ENCODE peak calls at places on chromosomes 3 and 15, in eight cellular contexts. One of them, this sample, is unnamed. For H3K36me3, the result is how much of the 10 kb centered on the place peaks cover.

GRCh38 chr3:123120546-123120945 is 53.7 kb downstream of the PDIA5 start:
- DNase-seq in esophagus squamous epithelium: no peak
- DNase-seq in lower lobe of right lung: no peak
- DNase-seq in Peyer's patch: no peak
- DNase-seq in PC-3: no peak
- DNase-seq in OCI-LY7: no peak
- DNase-seq in pancreas: no peak
- DNase-seq in psoas muscle: no peak
- DNase-seq in this sample: peak

GRCh38 chr3:66195347-66195783 is 25.4 kb upstream of the SLC25A26 start:
- DNase-seq in esophagus squamous epithelium: no peak
- DNase-seq in lower lobe of right lung: peak
- DNase-seq in Peyer's patch: no peak
- DNase-seq in PC-3: peak
- DNase-seq in OCI-LY7: no peak
- DNase-seq in pancreas: peak
- DNase-seq in psoas muscle: peak
- DNase-seq in this sample: peak

GRCh38 chr3:12545473-12545791 is at the start of gene MKRN2OS:
- DNase-seq in esophagus squamous epithelium: no peak
- DNase-seq in lower lobe of right lung: no peak
- DNase-seq in Peyer's patch: no peak
- DNase-seq in PC-3: peak
- DNase-seq in OCI-LY7: no peak
- DNase-seq in pancreas: peak
- DNase-seq in psoas muscle: no peak
- DNase-seq in this sample: no peak

GRCh38 chr15:68885070-68885469 is 45.3 kb upstream of the SPESP1 start:
- DNase-seq in esophagus squamous epithelium: no peak
- DNase-seq in lower lobe of right lung: no peak
- DNase-seq in Peyer's patch: no peak
- DNase-seq in PC-3: peak
- DNase-seq in OCI-LY7: no peak
- DNase-seq in pancreas: no peak
- DNase-seq in psoas muscle: no peak
- DNase-seq in this sample: no peak

GRCh38 chr3:138694287-138695007 is 85.9 kb downstream of the FAIM start:
- DNase-seq in esophagus squamous epithelium: no peak
- DNase-seq in lower lobe of right lung: no peak
- DNase-seq in Peyer's patch: no peak
- DNase-seq in PC-3: peak
- DNase-seq in OCI-LY7: no peak
- DNase-seq in pancreas: no peak
- DNase-seq in psoas muscle: no peak
- DNase-seq in this sample: no peak

GRCh38 chr3:107740992-107741896 is 218.5 kb downstream of the BBX start:
- DNase-seq in esophagus squamous epithelium: no peak
- DNase-seq in lower lobe of right lung: no peak
- DNase-seq in Peyer's patch: no peak
- DNase-seq in PC-3: peak
- DNase-seq in OCI-LY7: peak
- DNase-seq in pancreas: no peak
- DNase-seq in psoas muscle: no peak
- DNase-seq in this sample: no peak

GRCh38 chr15:93418566-93418965 is 329.6 kb upstream of the RGMA start:
- DNase-seq in esophagus squamous epithelium: no peak
- DNase-seq in lower lobe of right lung: no peak
- DNase-seq in Peyer's patch: no peak
- DNase-seq in PC-3: no peak
- DNase-seq in OCI-LY7: no peak
- DNase-seq in pancreas: no peak
- DNase-seq in psoas muscle: no peak
- DNase-seq in this sample: no peak

GRCh38 chr3:56424357-56424756 is 43.9 kb downstream of the ERC2 start:
- DNase-seq in esophagus squamous epithelium: no peak
- DNase-seq in lower lobe of right lung: no peak
- DNase-seq in Peyer's patch: no peak
- DNase-seq in PC-3: no peak
- DNase-seq in OCI-LY7: no peak
- DNase-seq in pancreas: no peak
- DNase-seq in psoas muscle: no peak
- DNase-seq in this sample: no peak

GRCh38 chr3:48405343-48405881 is 24.5 kb downstream of the PLXNB1 start:
- DNase-seq in esophagus squamous epithelium: no peak
- DNase-seq in lower lobe of right lung: peak
- DNase-seq in Peyer's patch: peak
- DNase-seq in PC-3: no peak
- DNase-seq in OCI-LY7: no peak
- DNase-seq in pancreas: peak
- DNase-seq in psoas muscle: peak
- DNase-seq in this sample: no peak

GRCh38 chr3:197711973-197712707 is 24.6 kb downstream of the RUBCN start:
- DNase-seq in esophagus squamous epithelium: peak
- DNase-seq in lower lobe of right lung: peak
- DNase-seq in Peyer's patch: peak
- DNase-seq in PC-3: peak
- DNase-seq in OCI-LY7: peak
- DNase-seq in pancreas: peak
- DNase-seq in psoas muscle: peak
- DNase-seq in this sample: peak

GRCh38 chr3:13234155-13234505 is 160.9 kb upstream of the IQSEC1 start:
- DNase-seq in esophagus squamous epithelium: no peak
- DNase-seq in lower lobe of right lung: no peak
- DNase-seq in Peyer's patch: no peak
- DNase-seq in PC-3: no peak
- DNase-seq in OCI-LY7: no peak
- DNase-seq in pancreas: no peak
- DNase-seq in psoas muscle: no peak
- DNase-seq in this sample: no peak

GRCh38 chr3:128429275-128429674 is 37.4 kb downstream of the DNAJB8 start:
- DNase-seq in esophagus squamous epithelium: no peak
- DNase-seq in lower lobe of right lung: no peak
- DNase-seq in Peyer's patch: no peak
- DNase-seq in PC-3: no peak
- DNase-seq in OCI-LY7: no peak
- DNase-seq in pancreas: no peak
- DNase-seq in psoas muscle: no peak
- DNase-seq in this sample: no peak

GRCh38 chr3:23170306-23170705 is 32.8 kb upstream of the UBE2E2 start:
- DNase-seq in esophagus squamous epithelium: no peak
- DNase-seq in lower lobe of right lung: no peak
- DNase-seq in Peyer's patch: no peak
- DNase-seq in PC-3: no peak
- DNase-seq in OCI-LY7: no peak
- DNase-seq in pancreas: no peak
- DNase-seq in psoas muscle: no peak
- DNase-seq in this sample: no peak

GRCh38 chr3:43346990-43347749 is 60.8 kb downstream of the SNRK start:
- DNase-seq in esophagus squamous epithelium: no peak
- DNase-seq in lower lobe of right lung: no peak
- DNase-seq in Peyer's patch: peak
- DNase-seq in PC-3: no peak
- DNase-seq in OCI-LY7: no peak
- DNase-seq in pancreas: no peak
- DNase-seq in psoas muscle: no peak
- DNase-seq in this sample: no peak

GRCh38 chr3:72338942-72339749 is 509.1 kb downstream of the SHQ1 start:
- DNase-seq in esophagus squamous epithelium: no peak
- DNase-seq in lower lobe of right lung: no peak
- DNase-seq in Peyer's patch: no peak
- DNase-seq in PC-3: peak
- DNase-seq in OCI-LY7: no peak
- DNase-seq in pancreas: peak
- DNase-seq in psoas muscle: peak
- DNase-seq in this sample: no peak

GRCh38 chr3:57942366-57942765 is 65.9 kb upstream of the FLNB start:
- DNase-seq in esophagus squamous epithelium: no peak
- DNase-seq in lower lobe of right lung: no peak
- DNase-seq in Peyer's patch: no peak
- DNase-seq in PC-3: no peak
- DNase-seq in OCI-LY7: no peak
- DNase-seq in pancreas: no peak
- DNase-seq in psoas muscle: no peak
- DNase-seq in this sample: no peak

GRCh38 chr15:62928242-62928995 is 114.1 kb upstream of the TPM1 start:
- DNase-seq in esophagus squamous epithelium: no peak
- DNase-seq in lower lobe of right lung: no peak
- DNase-seq in Peyer's patch: no peak
- DNase-seq in PC-3: peak
- DNase-seq in OCI-LY7: no peak
- DNase-seq in pancreas: no peak
- DNase-seq in psoas muscle: no peak
- DNase-seq in this sample: peak

DNA sequence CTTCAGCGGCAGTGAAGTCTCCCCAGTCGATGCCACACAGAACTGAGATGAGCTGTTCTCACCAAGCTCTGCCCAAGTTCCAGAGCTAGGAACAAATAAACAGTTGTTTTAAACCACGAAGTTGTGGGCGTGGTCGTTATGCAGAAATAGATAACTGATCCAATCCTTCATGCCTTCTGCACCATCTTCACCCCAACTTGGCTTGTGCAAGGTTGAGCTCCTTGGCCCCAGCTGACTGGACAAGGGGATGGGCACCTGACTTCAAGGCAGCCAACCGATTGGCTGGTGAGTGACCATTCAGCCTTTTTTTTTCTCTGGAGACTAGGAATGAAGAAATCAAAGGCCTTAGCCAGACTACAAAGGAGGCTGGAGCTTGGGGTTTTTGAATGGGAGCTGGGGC is 23.9 kb downstream of the LINGO1 start:
- DNase-seq in esophagus squamous epithelium: no peak
- DNase-seq in lower lobe of right lung: no peak
- DNase-seq in Peyer's patch: no peak
- DNase-seq in PC-3: no peak
- DNase-seq in OCI-LY7: no peak
- DNase-seq in pancreas: no peak
- DNase-seq in psoas muscle: no peak
- DNase-seq in this sample: no peak
- TF ChIP-seq CTCF in esophagus squamous epithelium: no peak
- TF ChIP-seq CTCF in lower lobe of right lung: no peak
- TF ChIP-seq CTCF in Peyer's patch: no peak
- TF ChIP-seq CTCF in PC-3: no peak
- TF ChIP-seq CTCF in OCI-LY7: no peak
- TF ChIP-seq CTCF in pancreas: no peak
- TF ChIP-seq CTCF in psoas muscle: no peak
- TF ChIP-seq CTCF in this sample: no peak

DNA sequence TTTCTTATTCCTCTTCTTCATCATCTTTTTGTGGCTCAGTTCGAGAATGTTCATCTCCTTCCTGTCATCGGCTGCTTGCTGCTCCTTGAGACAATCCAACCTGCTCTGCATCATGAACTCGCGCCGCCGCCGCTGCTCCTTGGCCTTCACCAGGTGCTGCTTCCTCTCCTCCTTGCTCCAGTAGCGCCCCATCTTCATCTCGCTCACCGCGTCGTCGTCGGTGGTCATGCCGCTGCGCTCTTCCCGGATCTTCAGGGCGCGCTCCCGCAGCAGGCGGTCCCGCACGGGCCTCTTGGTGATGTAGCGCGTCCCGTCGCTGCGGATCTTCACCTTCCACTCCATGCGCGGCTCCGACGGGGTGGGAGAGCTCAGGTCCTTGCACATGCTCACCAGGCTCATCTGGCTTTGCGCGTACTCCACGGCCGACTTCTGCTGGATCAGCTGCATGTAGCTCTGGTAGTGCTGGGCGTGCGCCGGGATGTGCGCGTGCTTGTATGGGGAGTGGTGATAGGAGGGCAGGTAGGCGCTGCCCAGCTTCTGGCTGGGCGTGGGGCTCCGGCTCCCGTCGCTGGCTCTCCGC is 241.2 kb downstream of the PDZRN3 start:
- DNase-seq in esophagus squamous epithelium: no peak
- DNase-seq in lower lobe of right lung: no peak
- DNase-seq in Peyer's patch: no peak
- DNase-seq in PC-3: no peak
- DNase-seq in OCI-LY7: no peak
- DNase-seq in pancreas: no peak
- DNase-seq in psoas muscle: no peak
- DNase-seq in this sample: no peak
- H3K36me3 ChIP-seq in esophagus squamous epithelium: under half
- H3K36me3 ChIP-seq in lower lobe of right lung: under half
- H3K36me3 ChIP-seq in Peyer's patch: under half
- H3K36me3 ChIP-seq in PC-3: under half
- H3K36me3 ChIP-seq in OCI-LY7: under half
- H3K36me3 ChIP-seq in pancreas: under half
- H3K36me3 ChIP-seq in psoas muscle: under half
- H3K36me3 ChIP-seq in this sample: under half

DNA sequence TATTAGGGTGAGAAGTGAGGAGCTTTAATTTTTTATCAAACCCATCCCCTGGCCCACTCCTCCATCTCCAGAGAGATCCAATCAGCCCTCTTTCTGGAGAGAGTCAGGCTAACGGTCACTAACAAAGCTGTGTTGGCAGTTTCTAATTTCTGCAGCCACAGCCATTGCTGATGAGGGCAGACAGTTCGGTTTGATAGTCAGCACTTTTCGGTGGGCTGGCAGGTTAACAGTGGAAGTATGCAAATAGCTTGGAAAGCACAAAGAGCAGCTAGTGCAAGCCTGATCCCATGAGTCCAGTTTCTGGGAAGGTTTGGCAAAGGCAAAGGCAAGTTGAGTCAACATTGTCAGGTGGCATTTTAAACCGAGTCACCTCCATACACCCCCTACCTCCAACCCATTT is 1.8 kb downstream of the CCR1 start:
- DNase-seq in esophagus squamous epithelium: no peak
- DNase-seq in lower lobe of right lung: no peak
- DNase-seq in Peyer's patch: no peak
- DNase-seq in PC-3: no peak
- DNase-seq in OCI-LY7: no peak
- DNase-seq in pancreas: no peak
- DNase-seq in psoas muscle: no peak
- DNase-seq in this sample: no peak
- H3K4me3 ChIP-seq in esophagus squamous epithelium: no peak
- H3K4me3 ChIP-seq in lower lobe of right lung: peak
- H3K4me3 ChIP-seq in Peyer's patch: no peak
- H3K4me3 ChIP-seq in PC-3: no peak
- H3K4me3 ChIP-seq in OCI-LY7: no peak
- H3K4me3 ChIP-seq in pancreas: peak
- H3K4me3 ChIP-seq in psoas muscle: peak
- H3K4me3 ChIP-seq in this sample: no peak

DNA sequence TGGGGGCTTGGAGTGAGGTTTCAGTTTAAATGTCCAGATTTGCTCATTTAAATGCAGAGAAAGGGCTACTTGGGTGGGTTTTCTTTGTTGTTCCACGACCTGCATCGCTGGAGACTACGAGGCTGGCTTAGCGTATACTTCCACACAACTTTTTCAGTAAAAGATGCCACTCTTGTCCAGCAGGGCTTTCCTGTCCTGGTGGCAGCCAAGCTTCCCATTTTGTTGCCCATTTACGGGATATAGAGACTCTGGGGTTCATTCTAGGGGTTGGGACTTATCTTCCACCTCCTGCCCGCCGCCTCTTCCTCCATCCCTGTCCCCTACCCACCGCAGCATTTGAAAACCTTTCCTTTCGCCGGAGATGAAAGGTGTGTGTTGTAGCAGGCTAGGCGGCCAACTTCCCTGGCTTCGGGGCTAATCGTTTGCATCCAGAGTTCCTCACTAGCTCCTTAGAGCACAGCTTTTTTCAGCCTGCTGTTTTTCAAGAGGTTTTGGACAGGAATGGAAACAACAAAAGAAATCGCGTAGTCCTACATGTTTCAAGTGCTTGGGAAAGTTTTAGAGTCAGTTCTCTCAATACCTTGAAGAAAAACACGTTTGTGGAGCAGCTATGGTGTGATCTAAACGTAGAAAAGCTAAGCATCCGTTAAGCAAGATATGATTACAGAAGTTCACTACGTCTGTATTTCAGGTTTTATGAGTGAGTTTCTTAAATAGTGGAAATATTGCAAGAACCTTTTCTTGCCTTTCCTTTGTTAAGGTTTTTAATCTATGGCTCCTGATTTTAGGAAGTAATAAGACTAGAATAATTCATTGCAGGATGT is 843 bp downstream of the CHRNA5 start:
- DNase-seq in esophagus squamous epithelium: no peak
- DNase-seq in lower lobe of right lung: no peak
- DNase-seq in Peyer's patch: no peak
- DNase-seq in PC-3: peak
- DNase-seq in OCI-LY7: no peak
- DNase-seq in pancreas: no peak
- DNase-seq in psoas muscle: no peak
- DNase-seq in this sample: peak
- TF ChIP-seq CTCF in esophagus squamous epithelium: no peak
- TF ChIP-seq CTCF in lower lobe of right lung: no peak
- TF ChIP-seq CTCF in Peyer's patch: no peak
- TF ChIP-seq CTCF in PC-3: peak
- TF ChIP-seq CTCF in OCI-LY7: peak
- TF ChIP-seq CTCF in pancreas: peak
- TF ChIP-seq CTCF in psoas muscle: no peak
- TF ChIP-seq CTCF in this sample: peak